ENCODE peak calls at places on chromosomes 12 and 14, in nine cellular contexts. O, H, L, N, B, E, A, T and J are unnamed samples.

GRCh38 chr12:110141389-110141788 is 17.2 kb downstream of the IFT81 start:
- DNase-seq in O (no peak), H (no peak), L (no peak), N (peak), B (no peak), E (no peak), A (no peak), T (no peak), J (no peak)

GRCh38 chr14:73712071-73712506 is 2.1 kb downstream of the PNMA1 start:
- DNase-seq in O (no peak), H (no peak), L (no peak), N (no peak), B (no peak), E (no peak), A (no peak), T (no peak), J (no peak)

GRCh38 chr14:73644531-73645247 is at the start of gene DNAL1:
- DNase-seq in O (peak), H (peak), L (peak), N (peak), B (peak), E (peak), A (peak), T (peak), J (peak)

GRCh38 chr12:54030889-54031860 is 1.7 kb upstream of the HOXC5 start:
- DNase-seq in O (no peak), H (no peak), L (no peak), N (peak), B (no peak), E (no peak), A (no peak), T (no peak), J (no peak)

GRCh38 chr12:90174198-90174510 is 465.5 kb upstream of the ATP2B1 start:
- DNase-seq in O (no peak), H (no peak), L (peak), N (no peak), B (peak), E (no peak), A (no peak), T (no peak), J (no peak)

GRCh38 chr14:96065661-96066459 is 26.7 kb downstream of the C14orf132 start:
- DNase-seq in O (no peak), H (no peak), L (no peak), N (no peak), B (no peak), E (no peak), A (no peak), T (no peak), J (no peak)

GRCh38 chr12:47717443-47718193 is 7.7 kb downstream of the ENDOU start:
- DNase-seq in O (no peak), H (no peak), L (peak), N (peak), B (peak), E (peak), A (no peak), T (peak), J (peak)

GRCh38 chr12:57110189-57111045 is 745 bp downstream of the STAT6 start:
- DNase-seq in O (peak), H (peak), L (no peak), N (peak), B (peak), E (peak), A (peak), T (peak), J (peak)

GRCh38 chr12:132079190-132079589 is 64.9 kb downstream of the DDX51 start:
- DNase-seq in O (no peak), H (no peak), L (no peak), N (no peak), B (no peak), E (no peak), A (no peak), T (no peak), J (no peak)

GRCh38 chr14:101476258-101476930 is 84.9 kb upstream of the DIO3 start:
- DNase-seq in O (no peak), H (no peak), L (no peak), N (peak), B (no peak), E (no peak), A (no peak), T (no peak), J (peak)

GRCh38 chr12:2240390-2240789 is 187.6 kb downstream of the CACNA1C start:
- DNase-seq in O (no peak), H (no peak), L (no peak), N (no peak), B (no peak), E (no peak), A (no peak), T (no peak), J (no peak)

GRCh38 chr14:105499256-105500035 is 8.4 kb downstream of the TEDC1 start:
- DNase-seq in O (no peak), H (no peak), L (no peak), N (no peak), B (no peak), E (peak), A (no peak), T (no peak), J (no peak)

GRCh38 chr12:67939611-67940010 is 49.6 kb upstream of the IFNG-AS1 start:
- DNase-seq in O (no peak), H (no peak), L (no peak), N (no peak), B (no peak), E (no peak), A (no peak), T (no peak), J (no peak)

GRCh38 chr14:104561661-104562495 is 17.7 kb upstream of the C14orf180 start:
- DNase-seq in O (no peak), H (no peak), L (no peak), N (no peak), B (no peak), E (no peak), A (no peak), T (no peak), J (no peak)

GRCh38 chr12:19428261-19428660 is 11.0 kb upstream of the AEBP2 start:
- DNase-seq in O (no peak), H (no peak), L (peak), N (no peak), B (no peak), E (no peak), A (no peak), T (no peak), J (no peak)

GRCh38 chr12:47507221-47507620 is 198.6 kb downstream of the RPAP3 start:
- DNase-seq in O (no peak), H (no peak), L (no peak), N (no peak), B (no peak), E (no peak), A (no peak), T (no peak), J (no peak)